ENCODE peak calls at places on chromosomes 7 and 10, in four cellular contexts. C is endothelial cell of umbilical vein, B is mammary epithelial cell, G is osteoblast. W is an unnamed sample.
A peak's percentile ranks its signal among the peaks of the same experiment; 100 is the strongest.

GRCh38 chr7:45061352-45061751 is 27.4 kb downstream of the NACAD start:
- DNase-seq in C (no peak), B (no peak), G (no peak), W (no peak)

GRCh38 chr7:91628742-91629141 is 251.8 kb downstream of the MTERF1 start:
- DNase-seq in B (no peak), G (peak; percentile 60), C (peak; percentile 77), W (no peak)

GRCh38 chr7:100122568-100122967 is 3.1 kb downstream of the CNPY4 start:
- DNase-seq in G (no peak), B (no peak), C (no peak), W (no peak)

GRCh38 chr7:106566672-106567071 is 94.3 kb downstream of the CCDC71L start:
- DNase-seq in G (no peak), B (no peak), C (no peak), W (no peak)

GRCh38 chr7:22980422-22980821 is 33.5 kb downstream of the HYCC1 start:
- DNase-seq in C (peak; percentile 48), B (peak; percentile 73), G (peak; percentile 88), W (peak; percentile 85)

GRCh38 chr10:451021-451471 is 238.4 kb downstream of the DIP2C start:
- DNase-seq in B (peak; percentile 19), C (no peak), G (no peak), W (peak; percentile 18)

GRCh38 chr10:6195376-6195775 is 7.4 kb upstream of the PFKFB3 start:
- DNase-seq in B (no peak), G (peak; percentile 92), C (peak; percentile 85), W (peak; percentile 84)

GRCh38 chr10:43254199-43254730 is 12.6 kb downstream of the RASGEF1A start:
- DNase-seq in G (peak; percentile 71), B (no peak), C (no peak), W (no peak)

GRCh38 chr10:5564537-5565204 is 39.9 kb downstream of the CALML3 start:
- DNase-seq in B (no peak), G (no peak), C (no peak), W (no peak)

GRCh38 chr10:32937824-32938482 is 20.1 kb downstream of the ITGB1 start:
- DNase-seq in C (peak; percentile 60), G (peak; percentile 69), B (peak; percentile 50), W (no peak)

GRCh38 chr10:132722980-132723970 is 62.7 kb downstream of the NKX6-2 start:
- DNase-seq in G (no peak), B (no peak), C (no peak), W (no peak)

GRCh38 chr10:84238909-84239308 is 2.4 kb downstream of the LRIT1 start:
- DNase-seq in C (no peak), B (peak; percentile 3), G (no peak), W (no peak)

GRCh38 chr7:17403996-17404395 is 105.5 kb downstream of the AHR start:
- DNase-seq in B (no peak), G (no peak), C (no peak), W (no peak)

GRCh38 chr10:119517235-119518141 is 25.0 kb downstream of the RGS10 start:
- DNase-seq in G (peak; percentile 77), B (no peak), C (no peak), W (peak; percentile 46)

GRCh38 chr10:43417950-43418768 is 9.2 kb upstream of the HNRNPF start:
- DNase-seq in B (no peak), G (no peak), C (peak; percentile 87), W (no peak)

GRCh38 chr10:73886085-73886529 is 11.8 kb upstream of the CAMK2G start:
- DNase-seq in C (peak; percentile 72), G (peak; percentile 77), B (peak; percentile 68), W (peak; percentile 60)

GRCh38 chr7:128778946-128779345 is 3.4 kb upstream of the OPN1SW start:
- DNase-seq in C (no peak), G (peak; percentile 31), B (no peak), W (no peak)
- H3K4me2 ChIP-seq in C (no peak overlapping the region), G (no peak overlapping the region), B (no peak overlapping the region), W (no peak overlapping the region)

DNA sequence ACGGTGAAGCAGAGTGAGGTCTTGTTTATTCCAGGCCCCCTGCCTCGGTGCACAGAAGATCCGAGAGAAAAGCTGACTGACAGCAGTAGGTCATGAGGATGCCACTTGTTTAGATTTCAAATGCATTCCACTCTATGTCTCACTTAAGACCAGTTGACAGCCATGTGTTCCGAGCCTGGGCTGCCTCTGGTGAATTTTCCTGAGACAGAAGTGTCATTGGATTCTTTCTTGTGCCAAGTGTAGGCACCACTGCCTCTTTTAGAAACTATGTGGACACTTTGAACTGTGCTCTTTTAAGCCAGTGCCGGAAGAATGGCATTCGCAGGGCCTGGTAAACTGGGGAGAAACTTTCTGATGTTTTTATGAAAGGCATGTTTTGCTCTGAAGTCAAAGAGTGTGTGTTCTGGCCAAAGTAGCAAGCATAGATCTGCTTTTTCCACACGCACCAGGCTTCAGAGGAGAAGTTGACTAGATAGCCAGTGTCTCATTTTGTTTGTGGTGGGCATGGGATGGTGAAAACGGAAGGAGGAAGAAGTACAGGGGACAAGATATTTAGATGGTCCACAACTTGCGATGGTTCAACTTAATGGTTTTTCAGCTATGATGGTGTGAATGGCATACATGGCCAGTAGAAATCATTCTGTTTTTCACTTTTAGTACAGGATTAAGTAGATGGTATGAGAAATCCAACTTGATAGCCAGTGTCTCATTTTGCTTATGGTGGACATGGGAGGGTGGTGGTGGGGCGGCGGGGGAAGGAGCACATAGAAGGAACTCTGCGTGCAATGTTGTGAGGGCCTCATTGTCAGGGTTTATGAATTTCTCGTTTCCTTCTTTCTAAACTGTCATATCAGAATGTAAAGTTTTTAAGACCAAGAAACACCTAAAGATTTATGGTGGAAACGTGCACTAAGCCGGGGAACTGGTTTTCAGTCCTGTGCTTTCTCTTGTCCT is 41.5 kb downstream of the CYP17A1 start:
- DNase-seq in C (no peak), B (no peak), G (no peak), W (no peak)
- H3K4me1 ChIP-seq in C (peaks cover 35% of the 10 kb centered on the region), B (no peaks in the 10 kb centered on the region), G (peaks cover 23% of the 10 kb centered on the region), W (peaks cover 19% of the 10 kb centered on the region)

GRCh38 chr10:31484407-31485135 is 165.6 kb downstream of the ZEB1 start:
- DNase-seq in C (no peak), B (no peak), G (no peak), W (peak; percentile 51)
- H3K4me2 ChIP-seq in C (no peak overlapping the region), B (no peak overlapping the region), G (no peak overlapping the region), W (no peak overlapping the region)

DNA sequence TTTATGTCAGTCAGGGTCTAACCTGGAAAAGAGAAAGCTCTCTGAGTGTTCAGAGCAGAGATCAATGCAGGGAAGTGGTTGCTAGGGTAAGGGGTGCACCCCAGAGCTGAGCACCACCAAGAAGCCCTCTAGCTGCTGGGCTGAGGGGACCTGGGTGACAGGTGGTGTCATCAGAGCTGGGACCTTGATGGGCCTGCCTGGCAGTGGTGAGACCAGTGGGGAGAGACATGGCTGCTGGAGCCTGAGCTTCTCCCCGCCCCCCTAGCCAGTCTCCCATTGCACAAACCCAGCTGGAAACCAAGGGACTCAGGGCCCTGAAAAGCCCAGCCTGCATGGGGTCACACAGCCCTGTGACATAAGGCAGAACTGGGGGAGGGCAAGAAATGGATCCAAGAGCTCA is 49.1 kb upstream of the OSBPL3 start:
- DNase-seq in B (no peak), G (no peak), C (no peak), W (no peak)
- H3K4me1 ChIP-seq in B (peaks cover 48% of the 10 kb centered on the region), G (peaks cover 44% of the 10 kb centered on the region), C (peaks cover 38% of the 10 kb centered on the region), W (peaks cover 51% of the 10 kb centered on the region)

GRCh38 chr10:104680467-104681401 is 39.6 kb downstream of the SORCS3 start:
- DNase-seq in C (no peak), G (no peak), B (no peak), W (no peak)
- H3K4me2 ChIP-seq in C (no peak overlapping the region), G (no peak overlapping the region), B (peak overlapping the region; percentile 52), W (peak overlapping the region; percentile 87)

DNA sequence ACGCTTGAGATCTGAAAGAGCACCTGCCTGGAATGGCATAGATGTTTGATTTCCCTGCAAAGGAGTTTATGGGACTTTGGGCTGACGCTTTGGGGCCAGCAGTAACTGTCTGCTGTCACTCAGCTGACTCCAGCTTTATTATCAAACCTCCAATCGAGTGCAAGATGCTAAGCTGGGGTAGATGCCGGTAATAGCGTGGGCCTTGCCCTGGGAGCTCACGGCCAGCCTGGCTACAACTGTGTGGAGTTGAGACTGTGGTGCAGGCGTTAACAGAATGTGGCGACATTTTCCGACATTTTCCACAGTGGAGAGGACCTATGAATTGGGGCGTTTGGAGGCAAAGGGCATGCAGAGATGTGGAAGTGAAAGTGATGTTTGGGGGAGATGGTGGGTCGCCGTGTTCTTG is 1.3 kb downstream of the CHST12 start:
- DNase-seq in B (no peak), G (peak; percentile 10), C (no peak), W (no peak)
- H3K4me1 ChIP-seq in B (peaks cover 30% of the 10 kb centered on the region), G (peaks cover 15% of the 10 kb centered on the region), C (peaks cover 28% of the 10 kb centered on the region), W (peaks cover 17% of the 10 kb centered on the region)

DNA sequence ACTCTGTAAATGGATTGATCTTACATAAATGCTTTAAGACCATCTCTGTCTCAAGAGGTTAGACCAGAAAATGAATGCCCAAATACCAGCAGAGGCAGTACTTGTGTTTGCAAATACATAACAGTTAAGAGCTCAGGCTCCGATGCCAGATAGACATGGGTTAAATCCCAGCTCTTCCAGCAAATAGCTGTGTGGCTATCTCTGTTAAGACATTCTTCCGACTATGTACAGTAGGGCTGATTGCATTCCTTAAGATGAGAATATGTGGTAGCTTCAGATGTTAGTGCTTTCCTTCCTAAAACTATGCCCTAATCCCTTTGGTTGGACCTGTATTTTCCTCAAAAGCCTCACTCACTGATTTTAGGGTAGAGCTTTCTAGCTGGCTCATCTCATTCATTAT is 2.2 kb downstream of the IDE start:
- DNase-seq in C (no peak), G (peak; percentile 53), B (no peak), W (peak; percentile 64)
- H3K4me2 ChIP-seq in C (peak overlapping the region; percentile 95), G (peak overlapping the region; percentile 93), B (peak overlapping the region; percentile 99), W (peak overlapping the region; percentile 94)

W was measured in astrocyte.